ENCODE peak calls at places on chromosome 12, in four cellular contexts. R is GM12878, A is HepG2, H is H1. B is an unnamed sample.

GRCh38 chr12:1517734-1518485 is 76.5 kb downstream of the FBXL14 start:
- DNase-seq in R (no peak), A (no peak), H (no peak), B (no peak)

GRCh38 chr12:58452546-58452945 is 467.8 kb downstream of the LRIG3 start:
- DNase-seq in R (no peak), A (no peak), H (no peak), B (no peak)

GRCh38 chr12:132472386-132472785 is 17.6 kb upstream of the FBRSL1 start:
- DNase-seq in R (no peak), A (no peak), H (no peak), B (no peak)

GRCh38 chr12:86006727-86007126 is 132.6 kb downstream of the NTS start:
- DNase-seq in R (no peak), A (no peak), H (no peak), B (no peak)

GRCh38 chr12:62308201-62308600 is 48.0 kb downstream of the USP15 start:
- DNase-seq in R (no peak), A (no peak), H (no peak), B (no peak)

GRCh38 chr12:17203497-17203896 is 597.5 kb upstream of the LMO3 start:
- DNase-seq in R (no peak), A (no peak), H (no peak), B (no peak)

GRCh38 chr12:69392146-69392928 is 32.8 kb downstream of the YEATS4 start:
- DNase-seq in R (no peak), A (no peak), H (no peak), B (no peak)

GRCh38 chr12:15752780-15753179 is 36.4 kb downstream of the EPS8 start:
- DNase-seq in R (no peak), A (no peak), H (no peak), B (no peak)

GRCh38 chr12:121334513-121335343 is 17.5 kb downstream of the ANAPC5 start:
- DNase-seq in R (peak; percentile 26), A (peak; percentile 58), H (no peak), B (peak; percentile 66)

GRCh38 chr12:59744564-59744963 is 148.7 kb downstream of the SLC16A7 start:
- DNase-seq in R (no peak), A (no peak), H (no peak), B (no peak)

GRCh38 chr12:70719672-70720420 is 82.6 kb upstream of the PTPRB start:
- DNase-seq in R (no peak), A (peak; percentile 1), H (peak; percentile 73), B (peak; percentile 39)

GRCh38 chr12:104566244-104566993 is 109.7 kb downstream of the CHST11 start:
- DNase-seq in R (no peak), A (no peak), H (no peak), B (no peak)

GRCh38 chr12:106893451-106893850 is 62.3 kb upstream of the TMEM263 start:
- DNase-seq in R (no peak), A (no peak), H (no peak), B (no peak)

GRCh38 chr12:10497602-10498001 is 8.1 kb upstream of the EIF2S3B start:
- DNase-seq in R (no peak), A (no peak), H (no peak), B (no peak)

GRCh38 chr12:14567311-14568195 is at the start of gene PLBD1:
- DNase-seq in R (no peak), A (no peak), H (peak; percentile 81), B (peak; percentile 54)

GRCh38 chr12:122968104-122968503 is 1.8 kb upstream of the ABCB9 start:
- DNase-seq in R (no peak), A (no peak), H (no peak), B (no peak)

GRCh38 chr12:4191642-4192041 is 81.9 kb upstream of the CCND2 start:
- DNase-seq in R (no peak), A (no peak), H (no peak), B (no peak)

GRCh38 chr12:124698998-124699305 is 131.5 kb upstream of the NCOR2 start:
- DNase-seq in R (no peak), A (no peak), H (no peak), B (no peak)

GRCh38 chr12:105983622-105984325 is 155.0 kb downstream of the NUAK1 start:
- DNase-seq in R (no peak), A (no peak), H (no peak), B (no peak)

GRCh38 chr12:130632582-130633174 is 83.4 kb downstream of the RIMBP2 start:
- DNase-seq in R (no peak), A (no peak), H (no peak), B (no peak)

GRCh38 chr12:89451876-89452275 is 72.7 kb downstream of the GALNT4 start:
- DNase-seq in R (no peak), A (no peak), H (peak; percentile 50), B (no peak)

DNA sequence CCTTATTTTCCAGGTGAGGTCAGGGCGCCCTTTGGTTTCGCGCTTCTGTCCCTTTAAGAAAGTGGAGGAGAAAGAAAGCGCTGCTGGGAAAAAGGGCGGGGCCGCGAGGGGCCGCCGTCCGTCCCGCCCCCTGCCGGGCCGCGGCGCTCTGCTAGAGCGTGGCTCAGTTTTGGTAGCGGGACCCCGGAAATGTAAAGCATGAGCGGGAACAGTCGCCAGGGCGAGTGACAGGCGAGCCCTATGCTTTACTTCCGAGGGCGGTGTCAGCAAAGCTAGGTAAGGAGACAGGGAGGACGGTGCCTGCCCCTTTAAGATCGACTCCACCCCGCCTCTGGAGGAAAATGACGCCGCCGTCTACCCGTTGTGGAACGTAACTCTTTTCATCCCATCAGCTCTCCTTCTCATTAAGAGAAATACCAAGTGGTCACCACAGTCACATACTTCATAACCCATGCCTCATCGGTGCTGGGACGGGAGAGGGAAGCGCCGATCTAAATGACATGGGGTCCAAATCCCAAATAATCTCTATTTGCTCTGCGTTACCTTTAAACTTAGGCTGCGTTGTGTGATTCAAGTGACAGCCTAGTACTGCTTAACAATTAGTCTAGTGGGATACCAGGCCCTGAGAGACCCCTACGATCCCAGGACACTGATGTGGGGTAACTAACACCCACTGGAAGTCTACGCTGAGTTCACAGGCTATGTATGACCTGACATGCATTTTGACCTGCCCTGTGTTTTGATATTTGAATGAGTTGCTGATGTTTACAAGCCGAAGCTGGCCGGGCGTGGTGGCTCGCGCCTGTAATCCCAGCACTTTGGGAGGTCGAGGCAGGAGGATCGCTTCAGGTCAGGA is at the start of gene ETFBKMT:
- DNase-seq in R (peak; percentile 90), A (peak; percentile 90), H (peak; percentile 90), B (peak; percentile 91)
- TF ChIP-seq EP300 in R (no peak), A (no peak), H (no peak), B (no peak)

DNA sequence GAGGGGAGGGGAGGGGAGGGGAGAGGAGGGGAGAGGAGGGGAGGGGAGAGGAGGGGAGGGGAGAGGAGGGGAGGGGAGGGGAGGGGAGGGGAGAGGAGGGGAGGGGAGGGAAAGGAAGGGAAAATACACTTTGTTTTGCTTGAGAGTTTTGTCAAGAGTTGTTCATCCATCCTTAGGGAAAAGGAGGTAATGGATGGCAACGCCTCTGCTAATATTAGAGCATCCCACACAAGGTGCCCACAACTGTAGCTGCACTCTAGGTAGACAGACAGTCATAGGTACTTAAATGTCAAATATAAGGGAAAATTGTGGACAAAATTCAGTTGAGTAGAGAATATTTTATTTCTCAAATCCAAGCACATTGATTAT is 2.5 kb upstream of the SSH1 start:
- DNase-seq in R (no peak), A (no peak), H (no peak), B (no peak)
- H3K4me2 ChIP-seq in R (peak overlapping the region; percentile 71), A (no peak overlapping the region), H (no peak overlapping the region), B (no peak overlapping the region)

GRCh38 chr12:115430636-115431035 is 746.7 kb upstream of the TBX3 start:
- DNase-seq in R (no peak), A (no peak), H (no peak), B (no peak)

GRCh38 chr12:115438314-115438713 is 754.3 kb upstream of the TBX3 start:
- DNase-seq in R (no peak), A (no peak), H (no peak), B (no peak)

GRCh38 chr12:115437061-115437567 is 753.1 kb upstream of the TBX3 start:
- DNase-seq in R (no peak), A (peak; percentile 80), H (no peak), B (no peak)

GRCh38 chr12:115439008-115439601 is 755.1 kb upstream of the TBX3 start:
- DNase-seq in R (no peak), A (peak; percentile 32), H (no peak), B (no peak)

GRCh38 chr12:115433014-115433634 is 749.1 kb upstream of the TBX3 start:
- DNase-seq in R (no peak), A (peak; percentile 88), H (no peak), B (no peak)
- TF ChIP-seq ATF2 in R (no peak), A (peak; percentile 75), H (no peak), B (no peak)

DNA sequence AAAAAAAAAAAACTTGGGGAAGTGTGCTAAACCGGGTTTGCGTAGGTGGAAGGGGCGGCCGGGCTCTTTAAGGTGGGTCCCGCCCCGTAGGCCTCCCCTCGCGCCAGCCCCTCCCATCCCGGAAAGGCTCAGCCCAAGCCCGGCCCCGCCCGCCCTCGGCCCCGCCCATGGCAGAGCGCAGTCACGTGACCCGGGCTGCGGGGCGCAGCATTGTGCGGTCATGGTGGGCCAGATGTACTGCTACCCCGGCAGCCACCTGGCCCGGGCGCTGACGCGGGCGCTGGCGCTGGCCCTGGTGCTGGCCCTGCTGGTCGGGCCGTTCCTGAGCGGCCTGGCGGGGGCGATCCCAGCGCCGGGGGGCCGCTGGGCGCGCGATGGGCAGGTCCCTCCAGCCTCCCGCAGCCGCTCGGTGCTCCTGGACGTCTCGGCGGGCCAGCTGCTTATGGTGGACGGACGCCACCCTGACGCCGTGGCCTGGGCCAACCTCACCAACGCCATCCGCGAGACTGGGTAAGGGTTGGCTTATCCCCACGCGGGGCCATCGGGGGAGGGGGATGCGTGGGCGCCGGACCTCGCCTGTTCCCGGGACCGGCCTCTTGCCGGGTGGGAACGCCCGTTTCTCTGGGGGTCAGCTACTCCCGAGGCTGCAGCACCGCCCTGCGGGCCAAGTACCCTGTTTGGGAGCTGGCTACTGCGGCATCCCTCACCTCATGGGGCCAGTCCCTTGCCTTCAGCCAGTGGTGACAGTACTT is at the start of gene PLBD2:
- DNase-seq in R (peak; percentile 59), A (peak; percentile 80), H (peak; percentile 94), B (peak; percentile 99)
- TF ChIP-seq EP300 in R (no peak), A (no peak), H (no peak), B (no peak)

DNA sequence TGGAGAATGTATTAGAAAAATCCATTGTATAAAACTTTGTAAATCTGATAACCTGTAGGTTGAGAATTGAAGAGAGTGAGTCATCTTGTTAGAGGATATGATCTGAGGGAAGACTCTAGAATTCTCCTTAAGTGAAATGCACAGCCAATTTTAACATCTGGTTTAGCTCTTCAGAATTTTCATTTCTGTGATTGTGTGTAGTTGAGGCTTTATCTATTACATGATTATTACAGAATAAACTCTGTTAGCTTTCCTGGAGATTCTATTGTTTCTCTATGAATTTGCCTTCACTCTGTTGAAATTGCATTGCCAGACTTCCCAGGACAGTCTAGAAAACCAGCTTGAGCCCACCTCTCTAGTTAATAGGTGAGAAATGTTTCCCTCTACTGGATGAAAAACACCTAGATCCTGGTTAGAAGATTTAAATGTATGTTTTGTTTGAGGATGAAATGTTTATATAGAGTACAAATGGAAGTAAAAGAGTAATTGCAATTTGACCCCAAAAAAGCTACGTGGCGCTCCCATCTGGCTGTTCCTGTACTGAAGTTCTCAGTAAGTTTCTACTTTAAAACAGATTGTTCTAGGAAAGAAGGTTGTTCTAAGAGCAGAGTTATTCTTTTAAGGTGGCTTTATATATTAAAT is 2.9 kb downstream of the NUDT4 start:
- DNase-seq in R (no peak), A (peak; percentile 43), H (no peak), B (no peak)
- H3K4me2 ChIP-seq in R (peak overlapping the region; percentile 58), A (peak overlapping the region; percentile 64), H (peak overlapping the region; percentile 92), B (peak overlapping the region; percentile 99)

B was measured in K562.